ENCODE peak calls at places on chromosomes 6 and 20, in ten cellular contexts. N is A549, L is H1, A is stomach, Q is transverse colon, D is GM12878, F is upper lobe of left lung, X is sigmoid colon, R is ovary, C is tibial nerve. U is an unnamed sample.

GRCh38 chr20:15875446-15875845 is 697.8 kb downstream of the KIF16B start:
- DNase-seq in R (no peak), F (no peak), A (no peak), N (no peak), Q (no peak), L (no peak), D (no peak), C (no peak), X (no peak), U (no peak)

GRCh38 chr6:159217595-159218275 is 48.5 kb downstream of the FNDC1 start:
- DNase-seq in N (peak), R (no peak), F (peak), Q (no peak), L (peak), X (no peak), D (peak), C (no peak), A (peak), U (no peak)

GRCh38 chr6:142845624-142846458 is 99.1 kb downstream of the HIVEP2 start:
- DNase-seq in D (no peak), C (peak), R (peak), Q (peak), F (peak), X (peak), N (peak), L (peak), A (peak), U (peak)

GRCh38 chr6:136226027-136226673 is 24.0 kb downstream of the MTFR2 start:
- DNase-seq in N (peak), F (no peak), Q (peak), A (peak), X (peak), R (peak), L (peak), D (no peak), C (peak), U (no peak)

GRCh38 chr6:126657556-126658129 is 317.7 kb downstream of the CENPW start:
- DNase-seq in C (no peak), D (no peak), F (no peak), N (peak), R (no peak), A (no peak), X (no peak), L (no peak), Q (peak), U (no peak)

GRCh38 chr6:143253630-143254029 is 192.9 kb downstream of the AIG1 start:
- DNase-seq in X (no peak), F (no peak), L (no peak), C (no peak), Q (no peak), R (no peak), D (no peak), N (no peak), A (no peak), U (no peak)

GRCh38 chr20:62285722-62286121 is 17.1 kb upstream of the ADRM1 start:
- DNase-seq in L (no peak), D (no peak), A (no peak), X (no peak), F (no peak), Q (no peak), R (no peak), C (no peak), N (no peak), U (no peak)

GRCh38 chr20:45300961-45301360 is 5.7 kb upstream of the RBPJL start:
- DNase-seq in D (no peak), N (peak), R (no peak), C (no peak), X (no peak), F (no peak), Q (no peak), L (peak), A (no peak), U (no peak)

GRCh38 chr20:31330893-31331292 is 22.5 kb upstream of the DEFB116 start:
- DNase-seq in R (no peak), F (no peak), D (no peak), C (no peak), N (no peak), X (no peak), A (no peak), L (no peak), Q (no peak), U (no peak)

GRCh38 chr20:14951105-14951504 is 613.7 kb upstream of the FLRT3 start:
- DNase-seq in C (no peak), R (no peak), F (no peak), A (no peak), X (no peak), D (no peak), Q (no peak), L (no peak), N (no peak), U (no peak)

GRCh38 chr20:3797226-3797545 is 1.1 kb downstream of the CDC25B start:
- DNase-seq in X (no peak), D (no peak), L (no peak), A (no peak), F (peak), Q (no peak), C (no peak), R (peak), N (no peak), U (no peak)

GRCh38 chr20:3800256-3800877 is 4.3 kb downstream of the CDC25B start:
- DNase-seq in C (no peak), X (no peak), F (no peak), R (no peak), D (no peak), L (no peak), A (no peak), Q (no peak), N (no peak), U (no peak)

GRCh38 chr20:3797592-3798404 is 1.7 kb downstream of the CDC25B start:
- DNase-seq in N (no peak), A (no peak), F (peak), C (no peak), D (no peak), X (no peak), L (no peak), Q (peak), R (peak), U (no peak)

GRCh38 chr20:3798405-3798768 is 2.3 kb downstream of the CDC25B start:
- DNase-seq in C (no peak), L (no peak), A (no peak), N (no peak), Q (no peak), F (no peak), X (no peak), R (peak), D (no peak), U (peak)

GRCh38 chr20:3798908-3799248 is 2.8 kb downstream of the CDC25B start:
- DNase-seq in L (no peak), C (no peak), F (no peak), X (no peak), Q (no peak), D (no peak), A (no peak), N (no peak), R (no peak), U (no peak)
- TF ChIP-seq EP300 in L (no peak), C (no peak), F (no peak), X (no peak), Q (no peak), D (no peak), A (no peak), N (no peak), R (no peak), U (no peak)

GRCh38 chr6:36368421-36368820 is 19.0 kb downstream of the ETV7 start:
- DNase-seq in C (no peak), D (no peak), X (no peak), A (no peak), N (no peak), F (no peak), L (no peak), Q (no peak), R (no peak), U (no peak)

GRCh38 chr6:36367743-36368142 is 19.7 kb downstream of the ETV7 start:
- DNase-seq in N (no peak), A (no peak), F (no peak), C (no peak), D (no peak), X (no peak), Q (no peak), L (no peak), R (no peak), U (no peak)

GRCh38 chr6:36371231-36371630 is 16.2 kb downstream of the ETV7 start:
- DNase-seq in L (no peak), R (peak), D (no peak), Q (no peak), X (no peak), C (no peak), A (no peak), F (no peak), N (no peak), U (no peak)

GRCh38 chr6:36370638-36371037 is 16.8 kb downstream of the ETV7 start:
- DNase-seq in X (no peak), R (no peak), L (no peak), D (no peak), A (no peak), F (no peak), C (no peak), N (no peak), Q (no peak), U (no peak)

DNA sequence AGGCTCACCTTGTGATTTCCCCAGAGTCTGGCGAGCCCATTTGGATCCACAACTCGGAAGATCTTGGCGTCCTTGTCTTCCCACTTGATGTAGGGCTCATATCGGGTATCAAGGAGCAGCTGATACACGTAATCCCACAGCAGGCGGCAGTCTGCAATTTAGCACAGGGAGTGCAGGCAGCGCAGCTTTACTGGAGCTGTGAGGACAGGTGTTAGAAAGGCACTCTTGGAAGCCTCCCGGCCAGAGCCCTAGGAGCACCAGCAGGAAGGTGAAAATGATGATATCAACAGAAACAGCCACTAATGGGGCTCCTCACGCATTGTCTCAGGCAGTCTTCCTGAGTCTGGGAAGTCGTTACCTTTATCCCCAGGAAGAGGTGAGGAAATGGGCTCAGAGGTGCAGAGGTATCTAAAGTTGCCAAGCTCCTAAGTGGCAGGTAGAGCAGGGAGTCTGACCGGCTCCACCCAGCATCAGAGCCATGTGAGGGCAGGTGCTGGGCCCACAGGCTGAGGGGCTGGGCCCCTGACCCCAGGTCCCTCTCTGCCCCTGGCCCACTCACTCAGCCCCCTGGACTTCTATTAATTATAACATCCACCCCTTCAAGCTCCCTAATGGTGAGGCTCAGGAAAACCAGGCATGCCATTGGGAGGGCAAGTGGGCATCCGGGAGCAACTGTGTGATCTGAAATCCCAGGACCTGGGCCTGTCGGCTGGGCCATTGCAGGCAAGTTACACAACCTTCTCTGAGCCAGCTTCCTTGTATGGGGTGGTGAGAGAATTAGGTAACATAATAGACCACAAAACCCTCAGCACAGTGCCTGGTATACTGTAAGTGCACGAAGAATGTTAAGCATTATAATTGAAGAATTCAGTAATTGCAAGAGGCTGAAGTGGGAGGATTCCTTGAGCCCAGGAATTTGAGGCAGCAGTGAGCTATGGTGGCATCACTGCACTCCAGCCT is 18.3 kb downstream of the ETV7 start:
- DNase-seq in C (no peak), X (no peak), F (no peak), A (no peak), Q (no peak), N (no peak), D (no peak), R (peak), L (no peak), U (no peak)
- TF ChIP-seq CTCF in C (no peak), X (no peak), F (no peak), A (no peak), Q (no peak), N (no peak), D (no peak), R (no peak), L (no peak), U (no peak)

GRCh38 chr6:44004136-44004535 is 123.1 kb downstream of the MRPL14 start:
- DNase-seq in R (no peak), N (no peak), F (no peak), L (no peak), C (no peak), X (no peak), D (no peak), A (no peak), Q (no peak), U (no peak)

GRCh38 chr6:44004625-44005506 is 122.4 kb downstream of the MRPL14 start:
- DNase-seq in R (no peak), L (no peak), Q (no peak), F (no peak), D (no peak), X (no peak), N (peak), A (no peak), C (no peak), U (peak)

GRCh38 chr6:44002071-44002590 is 125.1 kb downstream of the MRPL14 start:
- DNase-seq in D (no peak), Q (no peak), N (peak), L (no peak), R (peak), A (no peak), C (no peak), X (no peak), F (peak), U (peak)

GRCh38 chr6:44002591-44003344 is 124.5 kb downstream of the MRPL14 start:
- DNase-seq in C (no peak), D (no peak), X (no peak), N (peak), L (peak), Q (peak), R (peak), F (peak), A (peak), U (no peak)

DNA sequence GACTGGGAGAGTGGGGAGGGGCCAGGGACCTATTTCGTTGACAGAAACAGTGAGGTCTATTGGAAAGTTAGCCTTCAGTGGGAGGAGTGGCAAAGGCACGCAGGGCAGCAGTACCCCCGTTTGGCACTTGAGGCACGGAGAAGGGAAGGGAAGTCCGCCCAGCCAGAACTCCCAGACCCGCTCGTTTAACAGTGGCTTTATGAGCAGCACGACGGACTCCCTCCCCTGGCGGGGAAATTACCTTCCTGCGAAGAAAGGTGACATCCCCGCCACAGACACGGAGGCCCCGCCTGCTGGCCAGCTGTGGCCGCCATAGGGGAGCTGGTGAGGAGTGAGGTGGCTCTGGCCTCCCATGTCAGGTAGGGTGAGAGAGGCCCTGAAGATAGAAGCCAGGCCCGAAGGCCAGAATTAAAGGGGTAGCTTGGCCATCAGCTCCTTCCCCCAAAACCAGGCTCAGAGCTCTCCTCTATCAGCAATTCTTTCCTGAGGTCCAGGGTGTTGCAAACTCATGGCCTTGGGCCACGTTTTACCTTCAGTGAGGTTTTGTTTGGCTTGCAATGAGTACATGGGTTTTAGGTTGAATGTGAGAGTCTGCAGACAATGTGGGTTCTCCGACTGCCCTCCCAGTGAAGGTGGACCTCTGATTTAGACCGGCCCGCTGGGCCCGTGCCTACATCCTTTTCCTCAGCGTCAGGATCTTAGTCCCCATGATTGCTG is 123.7 kb downstream of the MRPL14 start:
- DNase-seq in R (no peak), C (no peak), N (no peak), F (no peak), L (peak), X (no peak), A (no peak), Q (no peak), D (no peak), U (peak)
- H3K4me3 ChIP-seq in R (no peak), C (no peak), N (peak), F (peak), L (peak), X (no peak), A (no peak), Q (peak), D (peak), U (no peak)

GRCh38 chr6:26404534-26404933 is 2.5 kb downstream of the BTN3A1 start:
- DNase-seq in N (no peak), X (no peak), A (no peak), L (no peak), F (no peak), C (no peak), R (no peak), D (no peak), Q (no peak), U (no peak)
- TF ChIP-seq EP300 in N (no peak), X (no peak), A (no peak), L (no peak), F (no peak), C (no peak), R (no peak), D (no peak), Q (no peak), U (no peak)

GRCh38 chr20:63864545-63864977 is 509 bp upstream of the TPD52L2 start:
- DNase-seq in C (no peak), R (no peak), D (no peak), Q (no peak), X (no peak), F (peak), N (no peak), L (no peak), A (no peak), U (no peak)
- TF ChIP-seq CTCF in C (no peak), R (no peak), D (no peak), Q (no peak), X (no peak), F (no peak), N (no peak), L (no peak), A (no peak), U (no peak)

GRCh38 chr6:87826376-87826775 is 124.3 kb upstream of the AKIRIN2 start:
- DNase-seq in A (no peak), N (no peak), Q (no peak), D (no peak), X (no peak), C (no peak), F (no peak), R (no peak), L (no peak), U (no peak)
- H3K4me3 ChIP-seq in A (no peak), N (no peak), Q (no peak), D (no peak), X (no peak), C (no peak), F (no peak), R (no peak), L (no peak), U (no peak)

GRCh38 chr6:45709834-45710233 is 305.8 kb downstream of the CLIC5 start:
- DNase-seq in F (no peak), R (no peak), D (peak), N (no peak), X (no peak), A (no peak), C (no peak), Q (no peak), L (no peak), U (no peak)
- TF ChIP-seq EP300 in F (no peak), R (no peak), D (peak), N (no peak), X (no peak), A (no peak), C (no peak), Q (no peak), L (no peak), U (no peak)